ENCODE peak calls at places on chromosomes 4 and X, in ten cellular contexts. O is stomach; J is activated CD8-positive, alpha-beta memory T cell treated with anti-CD3 and anti-CD28 coated beads for 4 hours; P is posterior cingulate gyrus; L is left cardiac atrium; S is iris pigment epithelial cell; V is stimulated activated CD8-positive, alpha-beta memory T cell treated with anti-CD3 and anti-CD28 coated beads, Interleukin-4, amount 100 ng/mL, for 24 hours; K is substantia nigra; B is pancreas; W is astrocyte of the spinal cord. F is an unnamed sample.
A peak's percentile ranks its signal among the peaks of the same experiment; 100 is the strongest.

GRCh38 chrX:24561121-24561520 is 86.0 kb downstream of the PCYT1B start:
- DNase-seq in O (no peak), J (no peak), P (no peak), L (no peak), S (peak; percentile 2), V (no peak), K (no peak), B (no peak), W (no peak), F (no peak)

GRCh38 chr4:47427936-47428335 is 35.6 kb downstream of the COMMD8 start:
- DNase-seq in O (no peak), J (no peak), P (no peak), L (no peak), S (no peak), V (no peak), K (no peak), B (no peak), W (no peak), F (no peak)

GRCh38 chr4:108314900-108315589 is 146.3 kb upstream of the LEF1 start:
- DNase-seq in O (no peak), J (no peak), P (no peak), L (no peak), S (no peak), V (no peak), K (no peak), B (no peak), W (no peak), F (no peak)

GRCh38 chr4:133969202-133969873 is 232.3 kb downstream of the PABPC4L start:
- DNase-seq in O (no peak), J (no peak), P (no peak), L (peak; percentile 56), S (peak; percentile 66), V (no peak), K (no peak), B (no peak), W (peak; percentile 68), F (no peak)

GRCh38 chrX:45518552-45518951 is 317.9 kb upstream of the DIPK2B start:
- DNase-seq in O (no peak), J (no peak), P (no peak), L (no peak), S (no peak), V (no peak), K (no peak), B (no peak), W (no peak), F (no peak)

GRCh38 chr4:15479089-15479912 is 9.6 kb downstream of the CC2D2A start:
- DNase-seq in O (peak; percentile 31), J (no peak), P (peak; percentile 60), L (peak; percentile 31), S (peak; percentile 90), V (no peak), K (peak; percentile 17), B (peak; percentile 21), W (peak; percentile 90), F (peak; percentile 83)

GRCh38 chrX:56281789-56282188 is 49.6 kb downstream of the KLF8 start:
- DNase-seq in O (no peak), J (no peak), P (no peak), L (no peak), S (peak; percentile 12), V (no peak), K (no peak), B (no peak), W (peak; percentile 4), F (no peak)

GRCh38 chr4:41644288-41644914 is 104.1 kb downstream of the PHOX2B start:
- DNase-seq in O (peak; percentile 78), J (no peak), P (peak; percentile 77), L (peak; percentile 79), S (peak; percentile 54), V (no peak), K (peak; percentile 84), B (peak; percentile 64), W (peak; percentile 53), F (peak; percentile 80)

GRCh38 chrX:30713061-30713525 is 59.9 kb downstream of the GK start:
- DNase-seq in O (peak; percentile 46), J (no peak), P (peak; percentile 22), L (peak; percentile 25), S (peak; percentile 65), V (peak; percentile 10), K (peak; percentile 16), B (peak; percentile 31), W (peak; percentile 59), F (no peak)

GRCh38 chr4:10655968-10656367 is 28.6 kb downstream of the CLNK start:
- DNase-seq in O (no peak), J (no peak), P (no peak), L (no peak), S (peak; percentile 84), V (no peak), K (no peak), B (no peak), W (peak; percentile 83), F (no peak)

GRCh38 chrX:3145716-3146115 is 104.4 kb downstream of the ARSF start:
- DNase-seq in O (no peak), J (no peak), P (no peak), L (no peak), S (no peak), V (no peak), K (no peak), B (no peak), W (peak; percentile 82), F (no peak)

GRCh38 chrX:102546818-102547493 is 30.4 kb upstream of the TMSB15A start:
- DNase-seq in O (no peak), J (no peak), P (peak; percentile 6), L (no peak), S (peak; percentile 0), V (no peak), K (no peak), B (no peak), W (no peak), F (no peak)

GRCh38 chrX:34521563-34521962 is 135.5 kb downstream of the TMEM47 start:
- DNase-seq in O (no peak), J (no peak), P (no peak), L (no peak), S (peak; percentile 8), V (no peak), K (no peak), B (no peak), W (peak; percentile 1), F (no peak)

GRCh38 chrX:41984628-41985027 is 61.3 kb upstream of the CASK start:
- DNase-seq in O (no peak), J (no peak), P (no peak), L (no peak), S (no peak), V (no peak), K (no peak), B (no peak), W (no peak), F (no peak)

GRCh38 chr4:140250989-140251552 is 97.1 kb upstream of the MAML3 start:
- DNase-seq in O (no peak), J (no peak), P (no peak), L (no peak), S (no peak), V (no peak), K (no peak), B (no peak), W (no peak), F (no peak)

F was measured in coronary artery.